ENCODE peak calls at places on chromosomes 13 and 19, in four cellular contexts. C is CD4-positive, alpha-beta memory T cell; R is adipocyte; I is transverse colon. B is an unnamed sample. For H3K4me1, the result is how much of the 10 kb centered on the place peaks cover.

GRCh38 chr19:55590109-55590508 is 9.2 kb downstream of the FIZ1 start:
- DNase-seq in C (no peak), R (no peak), I (no peak), B (no peak)

GRCh38 chr19:44512326-44513298 is 12.3 kb upstream of the ZNF180 start:
- DNase-seq in C (no peak), R (peak), I (peak), B (peak)

GRCh38 chr13:108214511-108215383 is 589 bp downstream of the LIG4 start:
- DNase-seq in C (no peak), R (peak), I (no peak), B (peak)

GRCh38 chr13:74367193-74367592 is 233.0 kb upstream of the KLF12 start:
- DNase-seq in C (peak), R (no peak), I (no peak), B (no peak)

GRCh38 chr19:53659292-53659691 is 27.5 kb downstream of the DPRX start:
- DNase-seq in C (no peak), R (peak), I (no peak), B (no peak)

GRCh38 chr19:14632286-14632685 is 42.4 kb downstream of the ADGRE3 start:
- DNase-seq in C (peak), R (peak), I (no peak), B (peak)

GRCh38 chr13:59924256-59924655 is 239.5 kb downstream of the DIAPH3 start:
- DNase-seq in C (no peak), R (no peak), I (no peak), B (no peak)

GRCh38 chr13:94674609-94675348 is 37.6 kb downstream of the SOX21 start:
- DNase-seq in C (peak), R (peak), I (peak), B (no peak)

GRCh38 chr19:17869114-17869608 is 2.6 kb upstream of the SLC5A5 start:
- DNase-seq in C (no peak), R (no peak), I (no peak), B (no peak)

GRCh38 chr19:38024991-38025716 is 118.1 kb downstream of the SIPA1L3 start:
- DNase-seq in C (no peak), R (no peak), I (no peak), B (no peak)

GRCh38 chr13:30982506-30982905 is 50.0 kb downstream of the TEX26 start:
- DNase-seq in C (no peak), R (no peak), I (no peak), B (no peak)

GRCh38 chr19:850221-850978 is 1.7 kb upstream of the ELANE start:
- DNase-seq in C (no peak), R (peak), I (peak), B (no peak)

GRCh38 chr13:33184530-33184929 is 101.0 kb downstream of the STARD13 start:
- DNase-seq in C (no peak), R (no peak), I (no peak), B (no peak)

GRCh38 chr13:33185853-33186252 is 99.7 kb downstream of the STARD13 start:
- DNase-seq in C (no peak), R (no peak), I (no peak), B (no peak)

GRCh38 chr13:33184131-33184485 is 101.4 kb downstream of the STARD13 start:
- DNase-seq in C (no peak), R (no peak), I (no peak), B (no peak)

GRCh38 chr13:33182729-33183128 is 102.8 kb downstream of the STARD13 start:
- DNase-seq in C (no peak), R (no peak), I (no peak), B (no peak)

DNA sequence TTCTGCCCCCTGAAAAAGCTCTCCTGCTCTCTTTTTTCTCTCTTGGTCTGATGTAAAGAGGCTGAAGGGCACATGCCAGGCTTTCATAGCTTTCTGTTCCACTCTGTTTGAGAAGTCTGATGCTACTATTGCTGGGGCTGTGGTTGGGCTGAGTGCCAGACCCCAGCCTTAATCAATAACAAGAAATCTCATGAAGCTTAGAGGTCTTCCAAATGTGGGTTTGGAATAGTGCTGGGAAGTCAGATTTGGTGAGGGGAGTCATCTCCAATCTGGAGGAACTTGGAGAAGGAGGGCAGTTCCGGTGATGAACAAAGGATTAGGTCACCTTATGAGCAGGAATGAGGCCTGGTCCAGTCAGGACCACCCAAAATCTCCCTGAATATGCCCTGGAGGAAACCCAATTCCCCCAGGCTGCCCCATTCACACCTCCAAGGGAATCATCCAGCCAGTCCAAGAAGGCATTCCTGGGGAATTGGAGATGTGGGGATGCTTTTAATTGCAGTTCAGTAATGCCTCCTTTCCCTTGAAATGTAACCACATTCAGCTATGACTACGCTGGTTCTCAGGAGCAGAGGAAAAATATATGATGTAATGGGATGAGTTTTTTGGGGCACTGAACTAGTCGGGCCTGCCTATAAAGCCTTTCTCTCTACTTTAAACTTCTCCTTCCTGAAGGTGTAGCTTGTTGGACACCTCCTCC is 102.0 kb downstream of the STARD13 start:
- DNase-seq in C (no peak), R (no peak), I (no peak), B (no peak)
- H3K4me1 ChIP-seq in C (under half), R (under half), I (under half), B (under half)

GRCh38 chr13:35208587-35208986 is 266.5 kb downstream of the NBEA start:
- DNase-seq in C (no peak), R (peak), I (no peak), B (peak)
- H3K4me1 ChIP-seq in C (under half), R (under half), I (under half), B (under half)

GRCh38 chr19:34180709-34181108 is 8.4 kb downstream of the LSM14A start:
- DNase-seq in C (no peak), R (no peak), I (no peak), B (no peak)

GRCh38 chr19:34179066-34179465 is 6.8 kb downstream of the LSM14A start:
- DNase-seq in C (no peak), R (no peak), I (no peak), B (no peak)

GRCh38 chr19:34180273-34180672 is 8.0 kb downstream of the LSM14A start:
- DNase-seq in C (no peak), R (no peak), I (no peak), B (no peak)

GRCh38 chr19:34182125-34182524 is 9.8 kb downstream of the LSM14A start:
- DNase-seq in C (no peak), R (no peak), I (no peak), B (no peak)

DNA sequence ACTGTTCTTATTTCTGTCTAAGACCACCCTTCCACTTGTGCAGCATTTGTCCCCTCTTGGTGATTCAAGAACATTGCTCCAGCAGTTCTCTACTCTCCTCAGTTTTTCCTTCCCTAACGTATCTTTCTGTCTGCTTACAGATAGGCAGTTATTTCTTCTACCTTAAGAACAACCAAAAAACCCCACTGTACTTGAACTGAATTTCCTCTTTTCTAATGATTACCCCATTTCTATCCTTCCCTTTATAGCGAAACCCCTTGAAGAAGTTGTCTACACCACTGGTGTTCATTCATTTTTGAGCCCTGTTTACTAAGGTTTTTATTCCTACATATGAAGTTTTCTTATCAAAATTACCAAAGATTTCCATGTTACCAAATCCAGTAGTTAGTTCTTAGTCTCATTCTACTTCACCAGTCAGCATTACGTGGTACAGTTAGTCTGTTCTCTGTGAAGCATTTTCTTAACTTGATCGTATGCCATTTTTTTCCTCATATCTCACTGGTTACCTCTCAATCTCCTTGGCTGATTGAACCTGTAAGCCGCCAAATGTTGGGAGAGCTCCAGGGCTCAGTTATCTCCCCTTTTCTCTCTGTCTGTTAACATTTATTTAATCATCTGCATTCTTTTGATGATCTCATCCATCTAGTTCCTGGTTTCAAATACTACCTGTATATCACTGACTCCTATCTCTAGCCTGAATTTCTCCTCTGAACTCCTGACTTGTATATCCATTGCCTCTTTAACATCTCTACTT is 9.0 kb downstream of the LSM14A start:
- DNase-seq in C (no peak), R (no peak), I (no peak), B (peak)
- H3K4me1 ChIP-seq in C (half or more), R (half or more), I (half or more), B (under half)

GRCh38 chr13:97226788-97227627 is 4.9 kb downstream of the MBNL2 start:
- DNase-seq in C (peak), R (no peak), I (peak), B (no peak)
- H3K4me1 ChIP-seq in C (under half), R (half or more), I (under half), B (under half)

DNA sequence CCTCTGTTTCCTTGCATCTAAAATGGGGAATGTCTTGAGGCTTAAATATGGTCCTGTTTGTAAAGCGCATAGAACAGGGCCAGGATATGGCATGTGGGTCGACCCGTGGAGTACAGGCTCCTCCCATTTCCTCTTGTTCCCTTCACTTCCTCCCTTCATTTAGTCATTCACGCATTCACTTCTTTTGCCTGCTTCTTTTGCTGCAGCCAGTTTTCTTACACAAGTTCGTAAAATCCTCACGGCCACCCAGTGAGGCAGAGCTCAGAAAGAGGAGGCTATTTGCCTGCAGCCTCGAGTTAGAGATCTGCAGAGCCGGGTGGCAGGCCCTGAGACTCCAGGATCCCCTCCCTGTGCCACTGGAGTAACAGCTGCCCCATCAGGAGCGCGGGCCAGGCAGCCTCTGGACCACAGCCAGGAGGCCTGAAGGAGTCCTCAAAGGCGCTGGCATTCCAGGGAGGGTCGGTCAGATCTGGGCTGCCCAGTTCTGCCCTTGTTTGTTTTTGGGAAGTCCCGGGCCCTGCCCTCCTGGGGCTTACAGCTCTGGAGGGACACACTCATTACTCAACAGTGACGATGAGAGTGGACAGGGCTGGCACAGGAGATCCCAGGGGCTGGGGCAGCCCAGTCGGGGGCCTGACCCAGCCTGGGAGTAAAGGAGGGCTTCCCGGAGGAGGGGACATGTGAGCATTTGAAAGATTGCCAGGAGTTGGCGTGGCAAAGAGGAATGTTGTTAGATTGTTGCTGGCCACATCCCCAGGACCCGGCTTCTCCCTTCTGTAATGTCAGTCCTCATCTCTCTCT is 4.6 kb downstream of the PPP5C start:
- DNase-seq in C (no peak), R (peak), I (peak), B (peak)
- H3K4me1 ChIP-seq in C (half or more), R (under half), I (half or more), B (under half)

DNA sequence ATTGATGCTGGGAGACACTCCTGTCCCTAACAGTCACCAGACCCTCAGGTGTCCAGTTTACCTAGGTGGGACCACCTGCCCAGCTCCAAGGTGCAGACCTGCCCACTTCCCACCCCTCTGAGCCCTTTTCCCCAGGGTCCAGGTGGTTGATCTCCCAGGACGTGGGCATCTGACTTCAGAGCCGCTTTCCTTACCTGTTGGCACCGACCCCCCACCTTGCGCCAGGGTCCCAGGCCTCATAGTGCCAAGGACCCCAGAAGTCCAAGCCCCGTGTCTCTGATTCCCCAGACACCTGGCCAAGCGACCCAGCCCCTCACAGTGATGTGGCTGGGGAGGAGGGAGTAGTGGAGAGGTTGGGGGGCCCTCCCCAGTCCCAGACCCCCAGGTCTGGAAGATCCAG is 9.6 kb upstream of the BBC3 start:
- DNase-seq in C (no peak), R (no peak), I (no peak), B (no peak)
- H3K4me1 ChIP-seq in C (half or more), R (under half), I (under half), B (under half)

GRCh38 chr19:29680937-29681336 is 15.7 kb downstream of the PLEKHF1 start:
- DNase-seq in C (no peak), R (no peak), I (no peak), B (no peak)

GRCh38 chr19:29682236-29682895 is 17.1 kb downstream of the PLEKHF1 start:
- DNase-seq in C (no peak), R (no peak), I (no peak), B (no peak)

GRCh38 chr19:29683009-29683408 is 17.7 kb downstream of the PLEKHF1 start:
- DNase-seq in C (no peak), R (no peak), I (no peak), B (no peak)

GRCh38 chr19:29680447-29680846 is 15.2 kb downstream of the PLEKHF1 start:
- DNase-seq in C (peak), R (no peak), I (peak), B (no peak)

DNA sequence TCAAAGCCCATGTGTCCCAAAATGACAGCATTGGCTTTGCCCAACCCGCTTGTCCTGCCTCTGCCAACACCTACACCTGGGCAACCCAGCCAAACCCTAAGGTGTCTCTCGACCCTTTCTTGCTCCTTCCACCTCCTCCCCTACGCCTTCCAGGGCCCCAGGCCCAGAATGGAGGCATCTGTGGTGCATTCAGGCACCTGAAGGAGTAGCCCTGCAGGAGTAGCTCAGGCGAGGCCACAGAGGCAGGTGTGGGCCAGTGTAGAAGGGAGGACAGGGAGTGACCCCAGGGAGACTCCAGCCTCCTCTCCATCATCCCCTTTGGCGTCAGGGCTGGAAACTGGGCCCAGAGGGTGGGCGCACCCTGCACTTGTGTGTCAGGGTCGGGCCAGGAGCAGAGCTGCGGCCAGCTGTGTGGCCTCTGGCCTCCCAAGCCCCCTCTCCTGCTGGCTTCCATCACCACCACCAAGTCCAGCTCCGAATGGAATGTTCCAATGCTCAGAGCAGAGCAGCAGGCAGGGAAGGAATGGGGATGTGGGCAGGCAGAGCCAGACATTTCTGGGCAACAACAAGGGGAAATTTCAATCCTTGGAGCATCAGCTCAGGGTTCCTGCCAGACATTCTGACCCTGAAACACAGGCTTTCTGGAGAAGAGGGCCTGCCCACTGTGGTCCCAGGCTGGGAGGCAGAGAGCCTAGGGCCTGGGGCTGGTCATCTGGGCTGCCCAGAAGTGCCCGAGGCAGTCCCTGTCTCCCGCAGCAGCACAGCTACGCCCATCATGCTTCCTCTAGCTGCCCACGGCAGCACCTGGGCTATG is 16.4 kb downstream of the PLEKHF1 start:
- DNase-seq in C (no peak), R (peak), I (no peak), B (no peak)
- H3K4me1 ChIP-seq in C (half or more), R (half or more), I (under half), B (under half)

GRCh38 chr13:98575876-98576214 is 1.1 kb downstream of the STK24 start:
- DNase-seq in C (no peak), R (no peak), I (no peak), B (no peak)
- H3K4me1 ChIP-seq in C (under half), R (under half), I (half or more), B (under half)

DNA sequence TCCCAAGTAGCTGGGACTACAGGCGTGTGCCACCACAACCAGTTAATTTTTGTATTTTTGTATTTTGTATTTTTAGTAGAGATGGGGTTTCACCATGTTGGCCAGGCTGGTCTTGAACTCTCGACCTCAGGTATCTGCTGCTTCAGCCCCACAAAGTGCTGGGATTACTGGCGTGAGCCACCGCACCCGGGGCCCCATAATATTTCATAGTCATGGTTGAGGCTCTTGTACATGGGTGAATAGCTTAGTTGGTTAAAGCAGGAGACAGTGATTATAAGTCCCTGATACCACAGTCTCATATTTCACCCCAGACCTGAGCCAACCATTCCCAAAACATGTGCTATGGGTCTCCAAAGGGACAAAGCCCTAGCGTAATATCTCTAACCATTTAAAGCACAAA is 26.1 kb downstream of the MBNL2 start:
- DNase-seq in C (no peak), R (no peak), I (no peak), B (no peak)
- H3K4me1 ChIP-seq in C (under half), R (half or more), I (under half), B (under half)